ENCODE peak calls at places on chromosomes 13 and 19, in ten cellular contexts. T, F, Z, X, P, E, W, K, Q and M are unnamed samples.

GRCh38 chr19:30062331-30063183 is 120.5 kb downstream of the URI1 start:
- DNase-seq in T (no peak), F (no peak), Z (no peak), X (no peak), P (no peak), E (no peak), W (no peak), K (no peak), Q (no peak), M (no peak)

GRCh38 chr13:49844191-49844590 is 51.7 kb upstream of the KPNA3 start:
- DNase-seq in T (no peak), F (no peak), Z (no peak), X (no peak), P (no peak), E (no peak), W (no peak), K (no peak), Q (no peak), M (no peak)

GRCh38 chr13:96218475-96218874 is 128.6 kb downstream of the HS6ST3 start:
- DNase-seq in T (no peak), F (no peak), Z (no peak), X (no peak), P (no peak), E (no peak), W (peak; percentile 5), K (no peak), Q (no peak), M (no peak)

GRCh38 chr13:66076417-66076816 is 1153.7 kb downstream of the PCDH9 start:
- DNase-seq in T (no peak), F (peak; percentile 17), Z (no peak), X (peak; percentile 11), P (no peak), E (no peak), W (peak; percentile 83), K (no peak), Q (no peak), M (no peak)

GRCh38 chr19:49696115-49696514 is 5.2 kb downstream of the CPT1C start:
- DNase-seq in T (no peak), F (no peak), Z (no peak), X (no peak), P (no peak), E (no peak), W (no peak), K (no peak), Q (no peak), M (no peak)

GRCh38 chr19:57351867-57352266 is 796 bp downstream of the ZNF304 start:
- DNase-seq in T (no peak), F (peak; percentile 48), Z (no peak), X (no peak), P (no peak), E (no peak), W (no peak), K (no peak), Q (no peak), M (no peak)

GRCh38 chr19:53707278-53707677 is 75.5 kb downstream of the DPRX start:
- DNase-seq in T (no peak), F (no peak), Z (no peak), X (no peak), P (no peak), E (no peak), W (no peak), K (no peak), Q (no peak), M (no peak)

GRCh38 chr13:48221301-48222190 is 11.5 kb upstream of the ITM2B start:
- DNase-seq in T (no peak), F (no peak), Z (no peak), X (no peak), P (peak; percentile 21), E (no peak), W (no peak), K (no peak), Q (no peak), M (peak; percentile 38)

GRCh38 chr19:12611361-12611699 is 610 bp downstream of the ZNF791 start:
- DNase-seq in T (peak; percentile 43), F (peak; percentile 50), Z (peak; percentile 60), X (peak; percentile 35), P (no peak), E (peak; percentile 79), W (peak; percentile 63), K (peak; percentile 75), Q (peak; percentile 74), M (no peak)

GRCh38 chr19:55042688-55043087 is 4.6 kb upstream of the GP6 start:
- DNase-seq in T (no peak), F (no peak), Z (no peak), X (no peak), P (no peak), E (no peak), W (no peak), K (no peak), Q (no peak), M (peak; percentile 1)

GRCh38 chr13:95247857-95248256 is 53.4 kb downstream of the ABCC4 start:
- DNase-seq in T (no peak), F (no peak), Z (no peak), X (no peak), P (no peak), E (no peak), W (no peak), K (no peak), Q (no peak), M (no peak)

GRCh38 chr19:29285878-29286277 is 72.9 kb upstream of the UQCRFS1 start:
- DNase-seq in T (no peak), F (no peak), Z (no peak), X (no peak), P (no peak), E (peak; percentile 46), W (no peak), K (no peak), Q (no peak), M (no peak)

GRCh38 chr13:73337511-73337910 is 278.7 kb downstream of the KLF5 start:
- DNase-seq in T (no peak), F (peak; percentile 85), Z (no peak), X (no peak), P (no peak), E (no peak), W (peak; percentile 30), K (no peak), Q (no peak), M (no peak)

GRCh38 chr13:112743451-112744305 is 53.8 kb downstream of the ATP11A start:
- DNase-seq in T (no peak), F (no peak), Z (no peak), X (no peak), P (no peak), E (no peak), W (no peak), K (no peak), Q (no peak), M (no peak)

GRCh38 chr13:34044660-34045080 is 226.7 kb downstream of the RFC3 start:
- DNase-seq in T (peak; percentile 93), F (peak; percentile 97), Z (no peak), X (peak; percentile 55), P (no peak), E (no peak), W (peak; percentile 92), K (no peak), Q (no peak), M (no peak)

GRCh38 chr19:6501740-6502648 is at the start of gene TUBB4A:
- DNase-seq in T (no peak), F (no peak), Z (no peak), X (no peak), P (peak; percentile 28), E (peak; percentile 56), W (no peak), K (no peak), Q (peak; percentile 57), M (no peak)

DNA sequence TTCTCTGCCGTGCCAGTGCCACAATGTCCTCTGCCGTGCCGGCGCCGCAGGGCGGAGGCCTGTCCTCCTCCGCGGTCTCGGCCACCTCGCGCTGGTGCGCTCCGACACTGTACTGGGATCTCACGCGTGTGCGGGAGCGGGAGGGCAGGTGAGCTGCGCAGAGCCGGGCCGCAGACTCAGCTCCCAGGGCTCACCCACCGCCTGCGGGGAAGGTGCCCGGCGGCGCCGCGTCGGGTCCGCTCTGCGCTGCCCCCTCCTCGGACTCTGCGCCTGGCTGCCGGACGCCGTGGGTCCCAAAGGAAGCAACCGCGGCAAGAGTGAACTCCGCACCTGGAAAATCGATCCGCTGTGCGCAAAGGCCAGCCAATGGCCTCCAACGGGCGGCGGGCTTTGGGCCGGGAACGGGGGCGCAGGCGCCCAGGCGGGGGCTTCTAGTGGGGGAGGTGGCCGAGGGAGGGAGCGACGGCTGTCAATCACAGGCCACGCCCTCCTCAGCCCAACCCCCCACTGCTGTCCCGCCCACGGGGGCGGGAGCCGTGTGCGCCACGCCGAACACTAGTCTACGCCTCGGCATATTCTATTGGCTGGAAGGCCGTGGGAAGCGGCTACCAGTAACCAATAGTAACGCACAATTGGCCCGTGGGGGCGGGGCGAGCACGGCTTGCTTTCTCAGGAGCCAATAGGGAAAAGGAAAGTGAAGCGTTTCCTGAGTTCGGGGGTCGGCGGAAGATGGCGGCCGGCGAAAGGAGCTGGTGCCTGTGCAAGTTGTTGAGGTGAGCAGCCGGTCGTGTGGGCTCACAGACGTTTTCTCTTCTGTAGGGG is at the start of gene ALG11:
- DNase-seq in T (peak; percentile 93), F (peak; percentile 94), Z (peak; percentile 99), X (peak; percentile 90), P (peak; percentile 100), E (peak; percentile 96), W (peak; percentile 91), K (peak; percentile 99), Q (peak; percentile 99), M (peak; percentile 99)
- H3K4me3 ChIP-seq in T (peak within 1 kb of the TSS; percentile 97), F (peak within 1 kb of the TSS; percentile 97), Z (peak within 1 kb of the TSS; percentile 98), X (peak within 1 kb of the TSS; percentile 72), P (peak within 1 kb of the TSS; percentile 95), E (peak within 1 kb of the TSS; percentile 81), W (peak within 1 kb of the TSS; percentile 100), K (peak within 1 kb of the TSS; percentile 57), Q (peak within 1 kb of the TSS; percentile 63), M (peak within 1 kb of the TSS; percentile 100)

GRCh38 chr19:11420429-11420893 is 1.3 kb upstream of the RGL3 start:
- DNase-seq in T (no peak), F (no peak), Z (no peak), X (no peak), P (no peak), E (no peak), W (no peak), K (peak; percentile 80), Q (peak; percentile 43), M (no peak)
- H3K4me3 ChIP-seq in T (no peak overlapping the region), F (no peak overlapping the region), Z (no peak overlapping the region), X (no peak overlapping the region), P (no peak overlapping the region), E (no peak overlapping the region), W (no peak overlapping the region), K (peak overlapping the region; percentile 41), Q (no peak overlapping the region), M (no peak overlapping the region)

GRCh38 chr19:4472174-4472974 is at the start of gene HDGFL2:
- DNase-seq in T (no peak), F (no peak), Z (no peak), X (no peak), P (no peak), E (no peak), W (no peak), K (peak; percentile 38), Q (peak; percentile 63), M (no peak)
- H3K4me3 ChIP-seq in T (peak within 1 kb of the TSS; percentile 64), F (peak within 1 kb of the TSS; percentile 78), Z (peak within 1 kb of the TSS; percentile 84), X (peak within 1 kb of the TSS; percentile 78), P (peak within 1 kb of the TSS; percentile 100), E (peak within 1 kb of the TSS; percentile 89), W (peak within 1 kb of the TSS; percentile 79), K (peak within 1 kb of the TSS; percentile 92), Q (peak within 1 kb of the TSS; percentile 90), M (peak within 1 kb of the TSS; percentile 92)

GRCh38 chr19:34480491-34480890 is 1.1 kb upstream of the WTIP start:
- DNase-seq in T (no peak), F (no peak), Z (no peak), X (no peak), P (no peak), E (no peak), W (no peak), K (no peak), Q (no peak), M (no peak)
- H3K4me3 ChIP-seq in T (no peak overlapping the region), F (no peak overlapping the region), Z (no peak overlapping the region), X (no peak overlapping the region), P (no peak overlapping the region), E (no peak overlapping the region), W (no peak overlapping the region), K (no peak overlapping the region), Q (no peak overlapping the region), M (no peak overlapping the region)